ENCODE peak calls at places on chromosomes 12 and 14, in four cellular contexts. One of them, this sample, is unnamed.
A peak's percentile ranks its signal among the peaks of the same experiment; 100 is the strongest.

GRCh38 chr12:110637869-110638441 is 24.0 kb downstream of the TCTN1 start:
- DNase-seq in Right ventricle myocardium superior: no peak
- DNase-seq in iris pigment epithelial cell: no peak
- DNase-seq in CD8-positive, alpha-beta memory T cell: no peak
- DNase-seq in this sample: peak; percentile 4

GRCh38 chr12:95342008-95342407 is 124.4 kb downstream of the VEZT start:
- DNase-seq in iris pigment epithelial cell: no peak
- DNase-seq in CD8-positive, alpha-beta memory T cell: no peak
- DNase-seq in Right ventricle myocardium superior: no peak
- DNase-seq in this sample: no peak

GRCh38 chr14:39398382-39398781 is 33.9 kb downstream of the FBXO33 start:
- DNase-seq in Right ventricle myocardium superior: peak; percentile 52
- DNase-seq in iris pigment epithelial cell: no peak
- DNase-seq in CD8-positive, alpha-beta memory T cell: no peak
- DNase-seq in this sample: no peak

GRCh38 chr14:81343166-81343565 is 57.0 kb downstream of the STON2 start:
- DNase-seq in Right ventricle myocardium superior: no peak
- DNase-seq in iris pigment epithelial cell: no peak
- DNase-seq in CD8-positive, alpha-beta memory T cell: no peak
- DNase-seq in this sample: no peak

GRCh38 chr12:96094201-96094600 is 58.8 kb upstream of the LTA4H start:
- DNase-seq in iris pigment epithelial cell: no peak
- DNase-seq in Right ventricle myocardium superior: no peak
- DNase-seq in CD8-positive, alpha-beta memory T cell: no peak
- DNase-seq in this sample: no peak

GRCh38 chr14:95683793-95684192 is 2.4 kb upstream of the TCL1B start:
- DNase-seq in Right ventricle myocardium superior: no peak
- DNase-seq in CD8-positive, alpha-beta memory T cell: no peak
- DNase-seq in iris pigment epithelial cell: no peak
- DNase-seq in this sample: peak; percentile 15

GRCh38 chr14:52071675-52072074 is 2.8 kb upstream of the NID2 start:
- DNase-seq in CD8-positive, alpha-beta memory T cell: no peak
- DNase-seq in iris pigment epithelial cell: peak; percentile 44
- DNase-seq in Right ventricle myocardium superior: no peak
- DNase-seq in this sample: peak; percentile 61

GRCh38 chr14:67285876-67286452 is 44.7 kb downstream of the PALS1 start:
- DNase-seq in CD8-positive, alpha-beta memory T cell: peak; percentile 17
- DNase-seq in Right ventricle myocardium superior: no peak
- DNase-seq in iris pigment epithelial cell: peak; percentile 58
- DNase-seq in this sample: peak; percentile 61

GRCh38 chr14:92951261-92951660 is 28.3 kb downstream of the CHGA start:
- DNase-seq in iris pigment epithelial cell: no peak
- DNase-seq in Right ventricle myocardium superior: no peak
- DNase-seq in CD8-positive, alpha-beta memory T cell: no peak
- DNase-seq in this sample: no peak

GRCh38 chr14:100654025-100654813 is 67.0 kb upstream of the BEGAIN start:
- DNase-seq in Right ventricle myocardium superior: no peak
- DNase-seq in iris pigment epithelial cell: no peak
- DNase-seq in CD8-positive, alpha-beta memory T cell: no peak
- DNase-seq in this sample: no peak

GRCh38 chr14:51458563-51458955 is 193.2 kb upstream of the FRMD6 start:
- DNase-seq in CD8-positive, alpha-beta memory T cell: no peak
- DNase-seq in Right ventricle myocardium superior: no peak
- DNase-seq in iris pigment epithelial cell: peak; percentile 90
- DNase-seq in this sample: peak; percentile 98

GRCh38 chr12:10214131-10214876 is 1.6 kb downstream of the GABARAPL1 start:
- DNase-seq in Right ventricle myocardium superior: no peak
- DNase-seq in iris pigment epithelial cell: peak; percentile 88
- DNase-seq in CD8-positive, alpha-beta memory T cell: peak; percentile 15
- DNase-seq in this sample: peak; percentile 54

GRCh38 chr14:71324767-71325272 is 417.6 kb downstream of the PCNX1 start:
- DNase-seq in iris pigment epithelial cell: peak; percentile 86
- DNase-seq in CD8-positive, alpha-beta memory T cell: peak; percentile 57
- DNase-seq in Right ventricle myocardium superior: no peak
- DNase-seq in this sample: peak; percentile 32

GRCh38 chr14:36504805-36505192 is 15.2 kb downstream of the NKX2-1 start:
- DNase-seq in CD8-positive, alpha-beta memory T cell: no peak
- DNase-seq in iris pigment epithelial cell: no peak
- DNase-seq in Right ventricle myocardium superior: no peak
- DNase-seq in this sample: no peak

GRCh38 chr12:2628401-2628800 is 166.4 kb upstream of the FKBP4 start:
- DNase-seq in CD8-positive, alpha-beta memory T cell: no peak
- DNase-seq in Right ventricle myocardium superior: no peak
- DNase-seq in iris pigment epithelial cell: no peak
- DNase-seq in this sample: no peak

GRCh38 chr14:92093320-92093719 is 13.1 kb downstream of the ATXN3 start:
- DNase-seq in Right ventricle myocardium superior: no peak
- DNase-seq in iris pigment epithelial cell: no peak
- DNase-seq in CD8-positive, alpha-beta memory T cell: no peak
- DNase-seq in this sample: peak; percentile 8

GRCh38 chr14:99754141-99755067 is 38.8 kb upstream of the EML1 start:
- DNase-seq in Right ventricle myocardium superior: peak; percentile 24
- DNase-seq in CD8-positive, alpha-beta memory T cell: no peak
- DNase-seq in iris pigment epithelial cell: no peak
- DNase-seq in this sample: peak; percentile 62

GRCh38 chr12:22860926-22861325 is 236.0 kb downstream of the ETNK1 start:
- DNase-seq in CD8-positive, alpha-beta memory T cell: no peak
- DNase-seq in Right ventricle myocardium superior: no peak
- DNase-seq in iris pigment epithelial cell: no peak
- DNase-seq in this sample: no peak

GRCh38 chr12:69068431-69068830 is 135.5 kb upstream of the CPM start:
- DNase-seq in Right ventricle myocardium superior: no peak
- DNase-seq in CD8-positive, alpha-beta memory T cell: no peak
- DNase-seq in iris pigment epithelial cell: peak; percentile 28
- DNase-seq in this sample: peak; percentile 78

GRCh38 chr12:131139363-131140068 is 185.8 kb downstream of the ADGRD1 start:
- DNase-seq in iris pigment epithelial cell: no peak
- DNase-seq in Right ventricle myocardium superior: no peak
- DNase-seq in CD8-positive, alpha-beta memory T cell: no peak
- DNase-seq in this sample: no peak

GRCh38 chr12:50088577-50089335 is 3.6 kb downstream of the SMARCD1 start:
- DNase-seq in Right ventricle myocardium superior: no peak
- DNase-seq in iris pigment epithelial cell: peak; percentile 36
- DNase-seq in CD8-positive, alpha-beta memory T cell: peak; percentile 31
- DNase-seq in this sample: peak; percentile 59

GRCh38 chr12:126095748-126096510 is 1030.7 kb downstream of the AACS start:
- DNase-seq in CD8-positive, alpha-beta memory T cell: no peak
- DNase-seq in iris pigment epithelial cell: no peak
- DNase-seq in Right ventricle myocardium superior: no peak
- DNase-seq in this sample: no peak

GRCh38 chr12:57720606-57721595 is 17.6 kb downstream of the AGAP2 start:
- DNase-seq in Right ventricle myocardium superior: no peak
- DNase-seq in iris pigment epithelial cell: no peak
- DNase-seq in CD8-positive, alpha-beta memory T cell: no peak
- DNase-seq in this sample: no peak

GRCh38 chr12:50174971-50175715 is 8.0 kb upstream of the CERS5 start:
- DNase-seq in Right ventricle myocardium superior: no peak
- DNase-seq in CD8-positive, alpha-beta memory T cell: peak; percentile 48
- DNase-seq in iris pigment epithelial cell: peak; percentile 67
- DNase-seq in this sample: peak; percentile 84

GRCh38 chr12:86730233-86730632 is 474.0 kb upstream of the MGAT4C start:
- DNase-seq in Right ventricle myocardium superior: no peak
- DNase-seq in iris pigment epithelial cell: peak; percentile 10
- DNase-seq in CD8-positive, alpha-beta memory T cell: no peak
- DNase-seq in this sample: no peak

GRCh38 chr12:45284096-45284901 is 68.4 kb downstream of the ANO6 start:
- DNase-seq in Right ventricle myocardium superior: no peak
- DNase-seq in CD8-positive, alpha-beta memory T cell: no peak
- DNase-seq in iris pigment epithelial cell: peak; percentile 95
- DNase-seq in this sample: peak; percentile 29

GRCh38 chr12:57845478-57846284 is 848 bp downstream of the CTDSP2 start:
- DNase-seq in Right ventricle myocardium superior: peak; percentile 88
- DNase-seq in iris pigment epithelial cell: peak; percentile 48
- DNase-seq in CD8-positive, alpha-beta memory T cell: peak; percentile 58
- DNase-seq in this sample: no peak

GRCh38 chr12:125028106-125028505 is 34.7 kb downstream of the BRI3BP start:
- DNase-seq in CD8-positive, alpha-beta memory T cell: no peak
- DNase-seq in Right ventricle myocardium superior: no peak
- DNase-seq in iris pigment epithelial cell: no peak
- DNase-seq in this sample: no peak

GRCh38 chr14:74954232-74954946 is 1.0 kb downstream of the PGF start:
- DNase-seq in Right ventricle myocardium superior: peak; percentile 64
- DNase-seq in CD8-positive, alpha-beta memory T cell: no peak
- DNase-seq in iris pigment epithelial cell: no peak
- DNase-seq in this sample: no peak

GRCh38 chr12:130702966-130703732 is 12.9 kb downstream of the RIMBP2 start:
- DNase-seq in iris pigment epithelial cell: no peak
- DNase-seq in CD8-positive, alpha-beta memory T cell: no peak
- DNase-seq in Right ventricle myocardium superior: no peak
- DNase-seq in this sample: no peak